ENCODE peak calls at places on chromosomes 12 and 14, in eight cellular contexts. Z, C, S, Y, W, K, R and L are unnamed samples.

GRCh38 chr14:67666733-67667132 is 7.7 kb downstream of the VTI1B start:
- DNase-seq in W (no peak), Z (no peak), R (no peak), K (no peak), Y (no peak), C (no peak), S (no peak), L (no peak)

GRCh38 chr12:112283541-112283940 is 98.7 kb downstream of the HECTD4 start:
- DNase-seq in Z (no peak), C (no peak), Y (no peak), S (no peak), W (no peak), K (no peak), R (peak; percentile 16), L (no peak)

GRCh38 chr14:21104448-21105060 is 3.7 kb downstream of the TMEM253 start:
- DNase-seq in C (peak; percentile 65), K (peak; percentile 77), S (peak; percentile 40), W (peak; percentile 55), Y (peak; percentile 54), R (peak; percentile 76), Z (peak; percentile 72), L (peak; percentile 86)

GRCh38 chr12:76895796-76896195 is 17.0 kb upstream of the CSRP2 start:
- DNase-seq in K (no peak), R (no peak), C (no peak), Z (no peak), Y (no peak), W (no peak), S (no peak), L (no peak)

GRCh38 chr12:13790317-13790716 is 191.1 kb downstream of the GRIN2B start:
- DNase-seq in Y (no peak), C (no peak), Z (no peak), R (no peak), K (no peak), W (no peak), S (no peak), L (no peak)

GRCh38 chr14:65336191-65336591 is 76.3 kb upstream of the FUT8 start:
- DNase-seq in Y (no peak), K (no peak), Z (peak; percentile 70), R (peak; percentile 86), S (no peak), W (peak; percentile 45), C (no peak), L (peak; percentile 38)

GRCh38 chr12:102095677-102096263 is 24.1 kb downstream of the NUP37 start:
- DNase-seq in Y (no peak), C (no peak), K (no peak), R (peak; percentile 17), W (no peak), Z (peak; percentile 37), S (no peak), L (peak; percentile 12)

GRCh38 chr12:1325666-1326065 is 268.7 kb downstream of the FBXL14 start:
- DNase-seq in K (no peak), Y (no peak), Z (no peak), R (no peak), W (no peak), S (no peak), C (no peak), L (no peak)

GRCh38 chr12:85089792-85090191 is 53.6 kb downstream of the LRRIQ1 start:
- DNase-seq in Y (no peak), Z (no peak), R (no peak), K (no peak), S (no peak), C (no peak), W (no peak), L (no peak)

GRCh38 chr14:105487449-105487985 is 831 bp downstream of the CRIP1 start:
- DNase-seq in Y (no peak), K (peak; percentile 65), S (peak; percentile 70), W (no peak), Z (no peak), R (no peak), C (peak; percentile 45), L (no peak)

GRCh38 chr12:97169922-97170321 is 262.9 kb downstream of the NEDD1 start:
- DNase-seq in W (no peak), S (no peak), K (no peak), Y (no peak), C (no peak), Z (no peak), R (no peak), L (no peak)

GRCh38 chr12:25332143-25332542 is 81.4 kb upstream of the KRAS start:
- DNase-seq in W (no peak), K (no peak), S (no peak), R (no peak), Z (no peak), Y (no peak), C (no peak), L (no peak)

GRCh38 chr12:112170376-112170775 is 45.0 kb downstream of the TRAFD1 start:
- DNase-seq in K (no peak), W (peak; percentile 13), S (no peak), Z (peak; percentile 11), R (no peak), C (peak; percentile 25), Y (no peak), L (no peak)

GRCh38 chr12:2490746-2491145 is 304.0 kb upstream of the FKBP4 start:
- DNase-seq in S (no peak), C (no peak), Y (no peak), Z (no peak), K (no peak), R (no peak), W (no peak), L (no peak)

GRCh38 chr12:2637371-2637770 is 157.4 kb upstream of the FKBP4 start:
- DNase-seq in R (no peak), W (no peak), Y (no peak), Z (no peak), K (no peak), C (no peak), S (no peak), L (no peak)

GRCh38 chr14:35557221-35557747 is 23.3 kb downstream of the INSM2 start:
- DNase-seq in C (no peak), K (no peak), S (no peak), R (no peak), Z (no peak), W (no peak), Y (no peak), L (no peak)

GRCh38 chr12:104974626-104975290 is 11.4 kb upstream of the NOPCHAP1 start:
- DNase-seq in C (no peak), Z (peak; percentile 74), R (peak; percentile 52), W (no peak), S (no peak), Y (no peak), K (no peak), L (peak; percentile 35)

GRCh38 chr12:5003025-5003666 is 40.5 kb upstream of the KCNA5 start:
- DNase-seq in Y (peak; percentile 22), R (peak; percentile 40), Z (peak; percentile 61), W (peak; percentile 31), S (peak; percentile 3), K (peak; percentile 62), C (peak; percentile 76), L (peak; percentile 73)

GRCh38 chr12:74915718-74916117 is 293.9 kb downstream of the KCNC2 start:
- DNase-seq in S (no peak), R (no peak), W (no peak), Z (no peak), Y (no peak), C (no peak), K (no peak), L (no peak)